ENCODE peak calls at places on chromosomes 3 and 15, in nine cellular contexts. R is heart right ventricle, G is cardiac fibroblast, P is lower leg skin, K is upper lobe of right lung, X is colonic mucosa, N is HAP-1, B is AG04450, Q is NT2/D1. U is an unnamed sample.

GRCh38 chr3:113193298-113193697 is 18.1 kb upstream of the BOC start:
- DNase-seq in P (no peak), B (no peak), K (no peak), R (no peak), G (no peak), X (no peak), N (peak; percentile 20), Q (no peak), U (no peak)

GRCh38 chr3:127457094-127457475 is 133.4 kb downstream of the TPRA1 start:
- DNase-seq in G (peak; percentile 65), K (peak; percentile 78), B (no peak), N (peak; percentile 15), Q (no peak), P (no peak), X (no peak), R (peak; percentile 19), U (peak; percentile 49)

GRCh38 chr15:73051811-73052678 is at the start of gene NEO1:
- DNase-seq in Q (peak; percentile 89), B (no peak), N (peak; percentile 97), K (peak; percentile 94), R (peak; percentile 90), P (peak; percentile 95), X (peak; percentile 87), G (peak; percentile 67), U (peak; percentile 93)

GRCh38 chr3:17258823-17259436 is 374.2 kb downstream of the PLCL2 start:
- DNase-seq in B (peak; percentile 6), K (no peak), Q (peak; percentile 35), P (no peak), X (no peak), R (no peak), G (peak; percentile 64), N (peak; percentile 37), U (peak; percentile 81)

GRCh38 chr3:127731546-127731945 is 58.8 kb downstream of the ABTB1 start:
- DNase-seq in K (no peak), X (no peak), N (no peak), G (no peak), R (no peak), Q (no peak), P (no peak), B (no peak), U (no peak)

GRCh38 chr3:64224826-64225606 is at the start of gene PRICKLE2:
- DNase-seq in N (peak; percentile 84), R (peak; percentile 75), X (peak; percentile 61), K (no peak), G (peak; percentile 95), B (peak; percentile 60), Q (peak; percentile 82), P (peak; percentile 96), U (peak; percentile 92)

GRCh38 chr3:69250014-69250413 is 127.6 kb upstream of the LMOD3 start:
- DNase-seq in X (peak; percentile 91), P (no peak), B (no peak), N (peak; percentile 72), Q (peak; percentile 84), R (no peak), K (no peak), G (no peak), U (no peak)

GRCh38 chr15:84813931-84814330 is 3.2 kb upstream of the ALPK3 start:
- DNase-seq in B (no peak), K (no peak), R (no peak), Q (no peak), N (no peak), P (peak; percentile 52), X (no peak), G (no peak), U (no peak)

DNA sequence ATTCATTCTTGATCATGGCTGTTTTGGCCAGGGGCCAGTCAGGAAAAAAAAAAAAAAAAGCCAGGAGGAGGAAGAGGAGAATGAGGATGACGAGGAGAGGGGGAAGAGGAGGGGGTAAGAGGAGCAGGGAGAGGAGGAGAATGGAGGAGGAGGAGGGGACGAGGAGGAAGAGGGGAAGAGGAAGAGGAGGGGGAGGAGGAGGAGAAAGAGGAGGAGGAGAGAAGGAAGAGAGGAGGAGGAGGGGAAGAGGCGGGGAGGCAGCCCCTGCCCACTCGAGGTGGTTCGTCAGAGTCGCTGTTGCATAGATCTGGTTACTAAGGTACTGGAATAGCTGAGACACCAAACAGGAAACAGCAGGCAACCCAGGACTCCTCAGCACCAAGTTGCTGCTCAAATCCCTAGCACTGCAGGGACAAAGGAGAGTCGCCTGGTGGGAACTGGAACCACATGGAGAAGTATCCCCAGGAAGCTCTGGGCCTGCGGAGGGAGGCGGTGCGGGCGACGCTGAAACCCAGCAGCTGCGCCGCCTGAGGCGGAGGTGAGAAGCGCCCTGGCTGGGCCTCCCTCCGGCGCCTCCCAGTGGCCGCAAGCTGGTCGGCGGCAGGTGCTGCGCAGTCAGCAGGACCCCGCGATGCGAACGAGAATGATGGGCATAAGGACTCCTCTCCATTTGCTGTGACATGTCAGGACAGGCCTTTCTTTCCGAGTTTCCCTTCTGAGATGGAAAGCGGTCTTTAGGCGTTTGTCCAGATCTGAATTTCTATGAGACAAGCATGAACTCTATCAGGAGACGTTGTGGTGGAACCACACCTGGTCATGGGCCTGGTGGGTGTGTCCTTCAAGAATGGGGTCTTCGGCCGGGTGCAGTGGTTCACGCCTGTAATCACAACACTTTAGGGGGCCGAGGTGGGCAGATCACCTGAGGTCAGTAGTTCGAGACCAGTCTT is 17.5 kb downstream of the FAM240A start:
- DNase-seq in P (peak; percentile 95), K (peak; percentile 90), X (peak; percentile 79), B (peak; percentile 30), G (peak; percentile 68), N (peak; percentile 94), Q (peak; percentile 65), R (peak; percentile 86), U (peak; percentile 80)
- H3K4me3 ChIP-seq in P (no peak overlapping the region), K (peak overlapping the region; percentile 30), X (no peak overlapping the region), B (peak overlapping the region; percentile 49), G (peak overlapping the region; percentile 17), N (no peak overlapping the region), Q (peak overlapping the region; percentile 6), R (no peak overlapping the region), U (peak overlapping the region; percentile 53)

GRCh38 chr3:191352014-191352413 is 21.7 kb upstream of the UTS2B start:
- DNase-seq in B (no peak), Q (no peak), X (no peak), R (no peak), N (no peak), P (no peak), K (no peak), G (no peak), U (no peak)

GRCh38 chr3:191348098-191348497 is 17.8 kb upstream of the UTS2B start:
- DNase-seq in X (no peak), G (no peak), N (no peak), R (no peak), P (no peak), K (no peak), Q (no peak), B (no peak), U (no peak)

GRCh38 chr3:191355406-191355805 is 25.1 kb upstream of the UTS2B start:
- DNase-seq in R (no peak), N (no peak), Q (no peak), P (no peak), X (no peak), G (no peak), B (no peak), K (no peak), U (no peak)

GRCh38 chr3:191353022-191353777 is 22.9 kb upstream of the UTS2B start:
- DNase-seq in B (no peak), N (no peak), R (no peak), P (no peak), K (no peak), Q (no peak), G (no peak), X (no peak), U (no peak)

DNA sequence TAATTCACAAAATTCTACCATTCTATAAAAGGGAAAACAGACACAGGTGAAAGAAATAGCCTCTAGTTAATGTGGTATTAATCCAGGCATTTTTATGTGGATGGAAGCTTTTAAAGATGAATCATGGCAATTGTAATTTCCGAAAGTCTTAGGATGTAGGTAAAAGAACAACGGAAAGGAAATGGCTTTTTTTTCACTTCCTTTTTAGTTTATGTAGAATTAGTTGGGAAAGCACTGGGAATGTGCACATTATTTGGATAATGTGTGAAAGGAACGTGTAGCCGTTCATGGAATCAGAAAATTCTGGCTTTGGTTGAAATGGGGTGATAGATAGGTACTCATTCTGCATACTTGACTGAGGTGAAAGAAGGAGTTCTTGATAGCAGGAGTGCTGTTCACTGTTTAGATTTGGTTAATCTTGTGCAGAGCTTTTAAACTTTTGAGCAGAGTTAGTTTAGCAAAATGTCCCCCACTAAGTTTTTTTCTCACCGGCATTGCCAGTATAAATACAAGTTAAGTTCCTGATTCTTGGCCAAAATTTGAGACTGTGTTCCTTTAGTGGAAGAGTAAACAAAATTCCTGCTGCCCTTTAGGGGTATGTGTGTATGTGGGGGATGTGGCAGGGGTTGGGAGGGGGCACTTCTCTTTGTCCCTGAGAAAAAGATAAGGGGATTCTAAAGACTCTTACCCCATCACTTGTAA is 20.2 kb upstream of the UTS2B start:
- DNase-seq in R (no peak), Q (no peak), B (no peak), X (no peak), K (no peak), P (no peak), G (peak; percentile 39), N (no peak), U (peak; percentile 57)
- H3K4me3 ChIP-seq in R (no peak overlapping the region), Q (no peak overlapping the region), B (peak overlapping the region; percentile 5), X (no peak overlapping the region), K (no peak overlapping the region), P (no peak overlapping the region), G (no peak overlapping the region), N (no peak overlapping the region), U (no peak overlapping the region)

GRCh38 chr15:60390931-60391501 is 6.8 kb downstream of the ANXA2 start:
- DNase-seq in R (no peak), G (peak; percentile 88), Q (peak; percentile 80), N (peak; percentile 86), K (no peak), X (peak; percentile 77), P (peak; percentile 85), B (no peak), U (peak; percentile 91)

GRCh38 chr15:60389261-60390077 is 8.3 kb downstream of the ANXA2 start:
- DNase-seq in P (no peak), Q (no peak), X (no peak), N (no peak), B (no peak), K (no peak), G (peak; percentile 23), R (no peak), U (peak; percentile 49)

GRCh38 chr15:60391722-60392340 is 6.0 kb downstream of the ANXA2 start:
- DNase-seq in P (no peak), K (no peak), G (peak; percentile 32), Q (no peak), B (no peak), N (no peak), R (no peak), X (no peak), U (peak; percentile 22)

GRCh38 chr15:60392601-60392985 is 5.2 kb downstream of the ANXA2 start:
- DNase-seq in P (peak; percentile 71), B (no peak), X (no peak), N (peak; percentile 65), G (peak; percentile 86), R (no peak), Q (no peak), K (no peak), U (peak; percentile 74)

GRCh38 chr15:60390231-60390630 is 7.6 kb downstream of the ANXA2 start:
- DNase-seq in Q (no peak), G (peak; percentile 22), X (no peak), K (no peak), N (no peak), P (peak; percentile 50), R (no peak), B (no peak), U (peak; percentile 43)
- H3K4me3 ChIP-seq in Q (no peak overlapping the region), G (no peak overlapping the region), X (no peak overlapping the region), K (peak overlapping the region; percentile 9), N (no peak overlapping the region), P (no peak overlapping the region), R (no peak overlapping the region), B (peak overlapping the region; percentile 18), U (peak overlapping the region; percentile 98)

GRCh38 chr3:120623719-120624093 is 27.6 kb downstream of the NDUFB4 start:
- DNase-seq in G (no peak), R (no peak), K (no peak), B (no peak), N (no peak), Q (no peak), X (no peak), P (no peak), U (no peak)

GRCh38 chr3:120622870-120623718 is 27.0 kb downstream of the NDUFB4 start:
- DNase-seq in N (peak; percentile 66), B (no peak), G (peak; percentile 64), P (no peak), K (no peak), Q (no peak), X (peak; percentile 23), R (no peak), U (peak; percentile 68)

GRCh38 chr3:120622457-120622856 is 26.3 kb downstream of the NDUFB4 start:
- DNase-seq in Q (no peak), K (no peak), N (no peak), G (no peak), B (no peak), X (no peak), R (no peak), P (no peak), U (no peak)

DNA sequence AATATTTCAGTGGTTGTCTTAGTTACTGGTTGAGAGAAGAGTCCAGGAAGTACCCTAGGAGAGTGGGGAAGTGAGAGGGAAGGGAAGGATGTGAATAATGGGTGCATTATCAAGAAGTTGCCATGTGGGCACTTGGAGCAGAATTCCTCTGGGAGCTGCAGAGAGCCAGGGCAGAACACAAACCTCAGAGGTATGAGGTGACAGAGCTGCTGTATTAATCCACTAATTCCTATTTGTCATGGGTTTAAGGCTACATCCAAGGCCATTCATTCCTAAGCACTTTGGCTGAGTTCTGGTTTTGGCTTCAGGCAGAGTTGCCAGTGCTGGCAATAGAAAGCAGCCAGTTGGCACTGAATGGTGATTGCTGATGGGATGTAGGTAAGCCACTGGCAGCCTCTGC is 29.1 kb downstream of the NDUFB4 start:
- DNase-seq in R (no peak), Q (no peak), X (no peak), P (no peak), G (no peak), K (no peak), N (no peak), B (no peak), U (no peak)
- H3K4me3 ChIP-seq in R (no peak overlapping the region), Q (no peak overlapping the region), X (no peak overlapping the region), P (no peak overlapping the region), G (no peak overlapping the region), K (no peak overlapping the region), N (no peak overlapping the region), B (no peak overlapping the region), U (no peak overlapping the region)

U was measured in adipocyte.